ENCODE peak calls at places on chromosomes 2 and 18, in seven cellular contexts. X is lower lobe of right lung, H is Calu3, B is AG10803, L is iPS DF 19.7, I is NCI-H345, F is T-cell. P is an unnamed sample.

GRCh38 chr2:44342854-44343253 is 18.4 kb downstream of the PREPL start:
- DNase-seq in X (no peak), H (peak), B (no peak), L (no peak), I (no peak), F (peak), P (no peak)

GRCh38 chr2:60530660-60531276 is 22.7 kb downstream of the BCL11A start:
- DNase-seq in X (peak), H (peak), B (no peak), L (no peak), I (peak), F (no peak), P (peak)

GRCh38 chr2:200585730-200586643 is at the start of gene AOX1:
- DNase-seq in X (peak), H (peak), B (peak), L (peak), I (peak), F (no peak), P (peak)

GRCh38 chr2:85189606-85190270 is 56.5 kb downstream of the TCF7L1 start:
- DNase-seq in X (no peak), H (no peak), B (no peak), L (no peak), I (no peak), F (no peak), P (no peak)

GRCh38 chr18:75100832-75101630 is 107.9 kb downstream of the PTGR3 start:
- DNase-seq in X (no peak), H (no peak), B (peak), L (no peak), I (no peak), F (no peak), P (no peak)

GRCh38 chr2:24359701-24360049 is 661 bp downstream of the ITSN2 start:
- DNase-seq in X (peak), H (peak), B (peak), L (no peak), I (peak), F (peak), P (peak)

GRCh38 chr2:20187331-20187730 is 37.6 kb downstream of the SDC1 start:
- DNase-seq in X (no peak), H (no peak), B (no peak), L (no peak), I (peak), F (no peak), P (no peak)

GRCh38 chr18:40832362-40832761 is 1122.7 kb upstream of the PIK3C3 start:
- DNase-seq in X (no peak), H (no peak), B (no peak), L (no peak), I (no peak), F (no peak), P (no peak)

GRCh38 chr2:55283083-55283482 is 14.1 kb upstream of the MTIF2 start:
- DNase-seq in X (no peak), H (no peak), B (no peak), L (no peak), I (no peak), F (no peak), P (no peak)